ENCODE peak calls at places on chromosomes 6 and 20, in seven cellular contexts. N is psoas muscle; S is bronchial epithelial cell; Y is CD8-positive, alpha-beta T cell; K is lower leg skin; W is A549; J is GM12865. Z is an unnamed sample.

GRCh38 chr6:154070657-154071056 is 31.6 kb downstream of the OPRM1 start:
- DNase-seq in K (no peak), J (no peak), N (no peak), S (peak), Y (no peak), W (no peak), Z (no peak)

GRCh38 chr6:75217203-75217602 is 11.3 kb upstream of the COL12A1 start:
- DNase-seq in S (peak), Y (no peak), N (no peak), J (no peak), W (no peak), K (no peak), Z (peak)

GRCh38 chr6:110566346-110567125 is 90.1 kb upstream of the SLC22A16 start:
- DNase-seq in K (no peak), Y (no peak), S (no peak), W (no peak), N (no peak), J (no peak), Z (no peak)

GRCh38 chr6:79257381-79258205 is 23.1 kb upstream of the HMGN3 start:
- DNase-seq in J (no peak), K (no peak), N (no peak), W (no peak), Y (no peak), S (peak), Z (peak)

GRCh38 chr20:37521091-37521771 is at the start of gene NNAT:
- DNase-seq in K (peak), N (no peak), S (no peak), W (no peak), Y (no peak), J (no peak), Z (no peak)

GRCh38 chr6:12605888-12606345 is 110.7 kb upstream of the PHACTR1 start:
- DNase-seq in N (no peak), S (peak), J (peak), Y (no peak), W (peak), K (no peak), Z (peak)

GRCh38 chr6:38391909-38392614 is 247.7 kb downstream of the BTBD9 start:
- DNase-seq in S (no peak), W (no peak), N (no peak), Y (no peak), J (no peak), K (no peak), Z (no peak)

GRCh38 chr6:125255201-125255600 is 46.6 kb downstream of the HDDC2 start:
- DNase-seq in Y (no peak), J (no peak), S (peak), N (no peak), K (no peak), W (no peak), Z (no peak)

GRCh38 chr20:38246357-38247165 is 14.0 kb downstream of the KIAA1755 start:
- DNase-seq in N (no peak), W (no peak), S (no peak), Y (no peak), J (no peak), K (no peak), Z (peak)

GRCh38 chr6:1485678-1486077 is 96.3 kb downstream of the FOXF2 start:
- DNase-seq in N (no peak), Y (no peak), K (peak), S (peak), J (peak), W (peak), Z (peak)

GRCh38 chr6:142444388-142444787 is 142.6 kb downstream of the ADGRG6 start:
- DNase-seq in K (no peak), Y (no peak), S (peak), W (no peak), J (no peak), N (no peak), Z (no peak)

GRCh38 chr6:147559016-147559415 is 50.5 kb downstream of the SAMD5 start:
- DNase-seq in K (no peak), W (no peak), N (no peak), S (no peak), J (no peak), Y (no peak), Z (no peak)

GRCh38 chr20:60138263-60139127 is 180.3 kb downstream of the CDH26 start:
- DNase-seq in J (no peak), Y (no peak), N (peak), K (peak), W (no peak), S (peak), Z (no peak)

GRCh38 chr20:53216856-53217576 is 244.9 kb downstream of the TSHZ2 start:
- DNase-seq in W (peak), N (peak), S (peak), Y (peak), J (peak), K (peak), Z (peak)

GRCh38 chr6:37702314-37702713 is 4.6 kb upstream of the MDGA1 start:
- DNase-seq in Y (no peak), S (no peak), N (no peak), J (no peak), K (no peak), W (no peak), Z (no peak)

GRCh38 chr6:108752733-108753392 is 95.4 kb upstream of the ARMC2 start:
- DNase-seq in N (no peak), K (peak), W (no peak), Y (no peak), J (no peak), S (peak), Z (no peak)

GRCh38 chr6:31351734-31352496 is 5.1 kb downstream of the HLA-B start:
- DNase-seq in K (no peak), Y (no peak), S (no peak), J (peak), W (no peak), N (no peak), Z (no peak)

GRCh38 chr20:7352165-7352564 is 584.7 kb downstream of the BMP2 start:
- DNase-seq in S (no peak), J (no peak), N (no peak), W (no peak), K (no peak), Y (no peak), Z (no peak)

DNA sequence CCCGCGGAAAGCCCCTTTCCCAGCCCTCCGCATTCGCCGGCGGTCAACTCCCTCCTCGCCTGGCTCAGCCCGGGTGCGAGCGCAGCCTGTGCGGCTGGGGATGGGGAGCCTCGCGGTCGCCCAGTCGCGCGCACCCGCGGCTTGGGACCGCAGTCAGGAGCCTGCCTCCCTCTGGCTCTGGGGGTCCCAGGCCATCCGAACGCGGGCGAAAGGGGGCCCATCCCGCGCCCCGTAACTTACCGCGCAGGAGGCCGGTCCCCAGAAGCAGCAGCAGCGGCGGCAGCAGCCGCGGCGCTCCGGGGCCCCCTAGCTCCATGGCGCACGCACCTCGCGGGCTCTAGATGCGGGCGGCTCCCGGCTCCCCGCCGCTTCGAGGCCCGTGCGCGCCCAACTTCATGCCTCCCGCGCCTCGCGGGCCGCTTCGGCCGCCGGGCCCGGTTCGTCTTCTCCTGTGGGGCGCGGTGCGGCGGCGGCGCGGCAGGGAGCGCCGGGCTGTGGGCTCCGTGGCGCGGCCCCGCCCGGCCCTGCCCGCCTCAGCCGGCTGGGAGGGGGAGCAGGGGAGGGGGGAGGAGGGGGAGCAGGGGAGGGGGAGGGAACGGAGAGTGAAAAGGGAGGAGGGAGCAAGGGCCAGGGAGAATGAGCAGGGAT is at the start of gene CHRNA4:
- DNase-seq in J (no peak), W (no peak), K (no peak), N (no peak), Y (no peak), S (no peak), Z (no peak)
- TF ChIP-seq CTCF in J (no peak), W (no peak), K (no peak), N (no peak), Y (no peak), S (no peak), Z (no peak)

DNA sequence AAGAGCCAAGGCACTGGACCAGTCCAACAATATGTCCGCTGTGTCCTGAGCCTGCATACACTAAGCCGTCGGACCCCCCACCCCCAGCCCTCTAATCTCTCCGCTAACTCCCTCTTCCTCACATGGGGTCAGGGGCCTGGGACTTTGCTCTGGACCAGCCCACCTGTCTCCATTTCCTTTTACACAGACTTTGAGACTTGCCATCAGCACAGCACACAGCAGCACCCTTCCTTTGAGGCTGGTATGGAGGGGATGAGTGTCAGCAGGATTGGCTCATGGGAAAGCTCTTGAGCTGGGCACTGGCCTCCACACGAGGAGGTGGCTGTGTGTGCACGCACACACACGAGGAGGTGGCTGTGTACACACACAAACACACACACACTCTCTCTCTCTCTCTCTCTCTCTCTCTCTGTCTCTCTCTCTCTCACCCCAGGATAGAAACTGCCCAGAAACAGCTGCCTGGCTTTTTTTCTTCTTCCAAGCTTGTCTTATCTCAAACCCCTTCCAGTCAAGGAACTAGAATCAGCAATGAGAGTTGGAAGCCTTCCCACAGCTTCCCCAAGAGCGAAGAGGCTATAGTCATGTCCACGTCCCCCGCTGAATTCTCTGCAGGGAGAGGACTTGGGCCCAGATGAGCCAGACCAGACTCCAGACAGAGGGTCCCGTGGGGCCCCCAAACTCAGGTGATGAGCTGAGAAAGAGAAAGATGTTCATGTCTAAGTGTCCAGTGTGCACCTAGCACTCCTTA is 18.6 kb downstream of the SLC9A8 start:
- DNase-seq in J (no peak), W (no peak), N (no peak), K (no peak), Y (no peak), S (no peak), Z (peak)
- TF ChIP-seq CTCF in J (no peak), W (no peak), N (no peak), K (no peak), Y (no peak), S (no peak), Z (no peak)

GRCh38 chr6:123965894-123966293 is 162.2 kb downstream of the NKAIN2 start:
- DNase-seq in K (no peak), Y (no peak), W (no peak), J (no peak), S (peak), N (no peak), Z (peak)
- TF ChIP-seq CTCF in K (no peak), Y (no peak), W (no peak), J (peak), S (peak), N (peak), Z (no peak)

DNA sequence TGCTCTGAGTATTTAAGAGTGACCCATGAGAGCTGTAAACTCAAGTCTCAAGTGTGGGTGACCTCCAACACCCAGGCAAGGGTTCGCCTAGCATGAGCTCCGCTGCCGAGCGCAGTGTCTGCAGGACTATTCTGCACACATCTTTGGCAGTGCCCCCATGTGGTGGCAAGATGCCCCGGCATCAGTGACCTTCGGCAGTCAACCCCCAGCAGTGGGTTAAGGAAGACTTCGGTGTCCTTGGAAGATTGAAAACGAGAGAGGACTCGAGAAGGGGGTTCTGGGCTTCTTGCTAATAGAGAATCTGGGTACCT is 43.1 kb downstream of the RBM38 start:
- DNase-seq in W (no peak), S (no peak), N (peak), K (no peak), J (peak), Y (no peak), Z (no peak)
- TF ChIP-seq CTCF in W (no peak), S (peak), N (no peak), K (no peak), J (peak), Y (no peak), Z (no peak)

GRCh38 chr20:1045860-1046418 is 43.8 kb upstream of the RSPO4 start:
- DNase-seq in S (no peak), K (no peak), N (no peak), W (no peak), J (no peak), Y (no peak), Z (no peak)

GRCh38 chr20:1050440-1050839 is 48.3 kb upstream of the RSPO4 start:
- DNase-seq in W (no peak), S (no peak), J (no peak), K (no peak), Y (no peak), N (no peak), Z (no peak)
- TF ChIP-seq CTCF in W (no peak), S (no peak), J (no peak), K (no peak), Y (no peak), N (no peak), Z (no peak)

GRCh38 chr6:8904754-8905153 is 469.4 kb upstream of the SLC35B3 start:
- DNase-seq in S (no peak), J (peak), K (no peak), Y (no peak), W (peak), N (no peak), Z (no peak)
- TF ChIP-seq CTCF in S (peak), J (peak), K (no peak), Y (no peak), W (no peak), N (no peak), Z (no peak)

GRCh38 chr6:162442675-162443074 is 284.9 kb downstream of the PRKN start:
- DNase-seq in N (no peak), K (no peak), S (no peak), W (peak), Y (no peak), J (peak), Z (no peak)
- TF ChIP-seq CTCF in N (peak), K (no peak), S (no peak), W (no peak), Y (no peak), J (peak), Z (no peak)

Z was measured in cardiac fibroblast.